ENCODE peak calls at places on chromosome 18, in nine cellular contexts. S is RWPE2, B is progenitor cell of endocrine pancreas, Y is Calu3, A is GM12865, E is foreskin fibroblast, G is B cell, P is GM20000, R is psoas muscle. T is an unnamed sample.

GRCh38 chr18:9868857-9869712 is 16.7 kb upstream of the TXNDC2 start:
- DNase-seq in A (no peak), P (no peak), R (no peak), Y (no peak), E (no peak), B (no peak), G (no peak), S (no peak), T (no peak)

GRCh38 chr18:22345733-22346132 is 72.0 kb downstream of the CTAGE1 start:
- DNase-seq in S (no peak), A (peak), P (no peak), B (no peak), R (no peak), E (no peak), G (no peak), Y (no peak), T (no peak)

GRCh38 chr18:41326311-41326710 is 628.7 kb upstream of the PIK3C3 start:
- DNase-seq in Y (no peak), R (no peak), P (no peak), B (no peak), G (no peak), A (no peak), S (no peak), E (peak), T (no peak)

GRCh38 chr18:13243363-13243762 is 24.8 kb downstream of the LDLRAD4 start:
- DNase-seq in R (no peak), Y (no peak), A (no peak), S (no peak), E (no peak), G (no peak), P (no peak), B (no peak), T (no peak)

GRCh38 chr18:79590191-79591039 is 89.2 kb upstream of the CTDP1 start:
- DNase-seq in Y (no peak), A (no peak), S (peak), B (no peak), R (no peak), G (no peak), E (no peak), P (no peak), T (no peak)

GRCh38 chr18:30889582-30890301 is 152.8 kb downstream of the DSC3 start:
- DNase-seq in S (no peak), P (no peak), R (no peak), G (no peak), Y (peak), B (no peak), E (no peak), A (peak), T (peak)

GRCh38 chr18:13217466-13217961 is 1.0 kb upstream of the LDLRAD4 start:
- DNase-seq in Y (peak), B (peak), A (peak), P (peak), S (no peak), E (peak), G (peak), R (peak), T (peak)

GRCh38 chr18:69758458-69758857 is 189.2 kb downstream of the CD226 start:
- DNase-seq in A (no peak), B (no peak), E (peak), Y (no peak), P (no peak), R (no peak), G (no peak), S (no peak), T (no peak)

GRCh38 chr18:48053881-48054586 is 123.6 kb upstream of the SMAD2 start:
- DNase-seq in A (no peak), Y (no peak), E (no peak), S (no peak), P (no peak), B (no peak), G (no peak), R (no peak), T (no peak)

GRCh38 chr18:78144669-78145068 is 834.9 kb upstream of the SALL3 start:
- DNase-seq in G (no peak), E (no peak), R (no peak), Y (no peak), B (no peak), S (no peak), P (no peak), A (no peak), T (no peak)

GRCh38 chr18:24170389-24170788 is 31.5 kb downstream of the CABYR start:
- DNase-seq in S (no peak), E (no peak), G (no peak), P (no peak), Y (no peak), B (no peak), A (no peak), R (no peak), T (no peak)

GRCh38 chr18:30328839-30329238 is 713.7 kb downstream of the DSC3 start:
- DNase-seq in Y (no peak), B (no peak), E (no peak), G (no peak), A (no peak), P (no peak), R (no peak), S (no peak), T (no peak)

DNA sequence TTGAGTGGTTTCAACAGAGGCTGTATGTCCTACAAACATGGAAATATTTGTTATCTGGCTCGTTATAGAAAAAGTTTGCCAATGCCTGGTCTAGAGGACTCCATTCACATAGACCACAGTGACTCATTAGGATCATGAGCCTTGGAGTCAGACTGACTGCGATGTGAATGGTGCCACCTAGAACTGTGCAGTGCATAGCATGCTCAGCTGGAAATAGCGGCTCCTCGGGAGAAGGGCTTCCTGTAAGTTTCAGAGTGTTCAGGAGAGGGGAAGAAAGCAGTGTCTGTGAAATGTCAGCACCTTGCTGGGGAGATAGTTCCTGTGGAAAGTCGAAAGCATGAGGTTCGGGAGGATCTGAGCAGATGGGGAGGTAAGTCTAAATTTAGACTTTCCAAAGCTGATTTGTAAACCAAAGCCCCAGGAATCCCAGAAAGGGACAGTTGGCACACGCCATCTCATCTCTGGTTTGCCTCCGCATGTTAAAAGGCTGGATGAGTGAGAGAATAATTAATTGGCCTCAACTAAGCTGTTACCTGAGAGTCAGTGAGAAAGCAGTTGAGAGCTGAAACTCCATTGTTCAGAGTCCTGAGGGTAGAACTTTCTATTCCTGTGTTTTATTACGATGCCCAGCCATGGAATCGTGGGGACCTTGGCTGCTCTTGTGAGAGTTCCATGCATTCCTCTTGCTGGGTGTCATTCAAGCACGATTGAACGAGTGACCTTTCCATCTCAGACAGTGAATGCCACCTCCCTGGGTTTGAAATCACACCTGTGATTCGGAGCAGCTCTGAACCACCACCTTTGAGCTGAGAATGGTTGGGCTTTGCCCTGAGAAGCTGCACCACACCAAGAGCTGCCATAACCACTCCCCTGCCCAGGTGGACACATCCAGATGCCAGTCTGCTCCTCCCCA is 99.5 kb downstream of the MAPK4 start:
- DNase-seq in P (no peak), B (no peak), A (no peak), R (no peak), S (no peak), G (no peak), Y (peak), E (no peak), T (no peak)
- TF ChIP-seq CTCF in P (no peak), B (no peak), A (no peak), R (peak), S (no peak), G (no peak), Y (no peak), E (no peak), T (no peak)

GRCh38 chr18:73156117-73156516 is 288.3 kb upstream of the NETO1 start:
- DNase-seq in B (no peak), S (no peak), P (no peak), Y (no peak), R (no peak), E (no peak), A (no peak), G (no peak), T (no peak)
- TF ChIP-seq CTCF in B (no peak), S (no peak), P (no peak), Y (no peak), R (no peak), E (no peak), A (no peak), G (no peak), T (no peak)

DNA sequence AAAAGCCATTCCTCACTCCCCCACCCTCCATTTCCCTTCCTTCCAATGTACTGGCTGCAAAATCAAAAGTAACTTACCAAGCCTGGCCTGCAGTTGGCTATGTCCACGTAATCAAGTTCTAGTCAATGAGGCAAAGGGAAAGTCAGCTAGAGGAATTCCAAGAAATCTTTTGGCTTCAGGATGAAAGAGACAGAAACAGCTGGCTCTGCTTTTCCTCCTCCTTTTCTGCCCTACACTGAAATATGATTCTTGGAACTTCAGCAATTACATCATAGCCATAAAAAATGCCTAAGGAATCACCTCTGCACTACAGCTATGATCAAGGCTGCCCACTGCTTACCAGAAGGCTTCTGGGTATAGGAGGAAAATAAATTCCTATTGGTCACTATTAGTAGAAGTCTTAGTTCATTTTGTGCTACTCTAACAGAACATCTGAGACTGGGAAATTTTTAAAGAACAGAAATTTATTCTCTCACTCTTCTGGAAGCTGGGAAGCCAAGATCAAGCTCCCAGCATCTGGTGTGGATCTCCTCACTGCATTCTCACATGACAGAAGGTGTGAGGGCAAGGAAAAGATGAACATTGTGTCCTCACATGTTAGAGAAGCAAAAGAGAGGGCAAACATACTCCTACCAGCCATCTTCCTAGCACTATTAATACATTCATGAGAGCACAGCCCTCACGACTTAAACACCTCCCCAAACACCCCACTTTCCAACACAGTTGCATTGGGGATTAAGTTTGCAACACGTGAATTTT is 219.9 kb downstream of the TMX3 start:
- DNase-seq in R (no peak), S (no peak), A (no peak), Y (no peak), G (no peak), B (no peak), E (peak), P (no peak), T (no peak)
- TF ChIP-seq CTCF in R (no peak), S (no peak), A (no peak), Y (no peak), G (no peak), B (no peak), E (no peak), P (no peak), T (no peak)

GRCh38 chr18:59458575-59458974 is 99.5 kb upstream of the LMAN1 start:
- DNase-seq in A (no peak), Y (no peak), S (no peak), E (no peak), B (no peak), P (no peak), R (no peak), G (no peak), T (no peak)

GRCh38 chr18:59460060-59460395 is 101.0 kb upstream of the LMAN1 start:
- DNase-seq in E (peak), B (no peak), Y (no peak), A (no peak), P (no peak), R (no peak), G (no peak), S (no peak), T (no peak)

GRCh38 chr18:59461171-59461570 is 102.1 kb upstream of the LMAN1 start:
- DNase-seq in P (no peak), G (no peak), A (no peak), S (no peak), Y (no peak), R (no peak), E (no peak), B (no peak), T (no peak)

GRCh38 chr18:59456657-59457056 is 97.6 kb upstream of the LMAN1 start:
- DNase-seq in R (no peak), P (no peak), Y (no peak), A (no peak), B (no peak), S (no peak), E (no peak), G (no peak), T (no peak)

GRCh38 chr18:59459352-59460059 is 100.4 kb upstream of the LMAN1 start:
- DNase-seq in Y (no peak), R (no peak), E (peak), B (no peak), P (peak), G (peak), A (peak), S (no peak), T (peak)
- TF ChIP-seq CTCF in Y (no peak), R (peak), E (peak), B (peak), P (peak), G (peak), A (peak), S (peak), T (peak)

DNA sequence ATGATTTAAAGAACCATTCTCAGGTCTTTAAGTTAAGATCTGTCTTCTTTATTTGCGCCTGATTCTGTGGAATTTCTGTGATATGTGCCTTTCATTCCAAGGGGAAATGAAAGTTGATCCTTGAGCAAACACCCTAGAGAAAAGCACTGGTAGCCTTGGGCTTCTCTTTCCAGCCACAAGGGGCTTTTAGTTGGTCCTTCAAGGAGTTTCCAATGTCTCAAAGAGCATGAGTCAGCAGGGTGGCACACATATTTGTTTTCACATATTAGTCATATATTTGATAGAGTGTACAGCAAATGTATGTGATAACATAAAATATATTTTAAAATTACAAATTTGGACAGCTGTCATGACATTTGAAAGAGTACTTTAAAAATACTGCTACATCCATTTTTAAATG is 339.5 kb downstream of the TXNL1 start:
- DNase-seq in B (no peak), S (no peak), A (no peak), P (no peak), G (no peak), Y (peak), E (peak), R (no peak), T (no peak)
- TF ChIP-seq CTCF in B (peak), S (peak), A (no peak), P (no peak), G (no peak), Y (no peak), E (peak), R (no peak), T (no peak)

DNA sequence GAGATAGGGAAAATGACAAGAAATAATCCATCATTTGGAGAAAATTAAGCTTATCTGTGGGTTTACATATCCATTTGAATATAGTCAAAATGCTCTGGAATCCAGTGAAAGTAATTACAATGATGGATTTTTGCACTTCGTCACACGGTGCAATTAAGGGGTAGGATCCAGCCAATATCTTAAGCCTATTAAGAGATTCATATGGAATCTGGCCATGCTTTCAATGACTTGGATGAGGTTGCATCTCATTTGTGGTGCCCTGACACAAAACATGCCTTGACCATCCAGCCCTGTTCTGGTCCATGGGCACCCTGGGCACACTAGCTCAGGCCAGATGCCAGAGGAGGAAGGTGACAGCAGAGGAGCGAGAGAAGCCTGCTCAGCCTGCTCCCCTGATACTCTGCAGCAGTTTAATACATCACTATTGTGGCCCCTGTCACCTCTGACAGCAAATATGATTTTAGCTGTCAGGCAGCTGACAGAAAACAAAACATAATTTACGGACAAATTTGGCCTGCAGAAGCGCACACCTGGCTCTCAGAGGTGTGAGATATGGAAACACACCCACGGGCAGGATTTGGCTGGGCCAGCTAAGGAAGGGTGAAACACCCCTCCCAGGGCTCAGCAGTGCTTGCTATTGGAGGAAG is 94.1 kb upstream of the ST8SIA3 start:
- DNase-seq in A (no peak), B (no peak), G (no peak), R (no peak), P (no peak), S (no peak), Y (no peak), E (no peak), T (no peak)
- TF ChIP-seq CTCF in A (no peak), B (no peak), G (no peak), R (no peak), P (no peak), S (no peak), Y (no peak), E (no peak), T (no peak)